ENCODE peak calls at places on chromosomes 11 and 22, in four cellular contexts. One of them, this sample, is unnamed.

GRCh38 chr11:93477684-93478234 is 65.4 kb downstream of the SMCO4 start:
- DNase-seq in K562: no peak
- DNase-seq in GM12878: no peak
- DNase-seq in HepG2: no peak
- DNase-seq in this sample: no peak

GRCh38 chr11:45193695-45194094 is 47.3 kb downstream of the PRDM11 start:
- DNase-seq in K562: no peak
- DNase-seq in GM12878: no peak
- DNase-seq in HepG2: no peak
- DNase-seq in this sample: no peak

GRCh38 chr11:75063732-75064314 is 32.9 kb downstream of the OR2AT4 start:
- DNase-seq in K562: no peak
- DNase-seq in GM12878: no peak
- DNase-seq in HepG2: no peak
- DNase-seq in this sample: no peak

GRCh38 chr11:67732045-67732787 is 57.8 kb upstream of the ALDH3B2 start:
- DNase-seq in K562: peak
- DNase-seq in GM12878: no peak
- DNase-seq in HepG2: no peak
- DNase-seq in this sample: peak

GRCh38 chr22:44842417-44842816 is 90.0 kb downstream of the ARHGAP8 start:
- DNase-seq in K562: no peak
- DNase-seq in GM12878: no peak
- DNase-seq in HepG2: no peak
- DNase-seq in this sample: no peak

GRCh38 chr11:3051435-3052108 is 5.7 kb downstream of the CARS1 start:
- DNase-seq in K562: no peak
- DNase-seq in GM12878: no peak
- DNase-seq in HepG2: no peak
- DNase-seq in this sample: no peak

GRCh38 chr11:45455536-45455935 is 169.4 kb upstream of the SYT13 start:
- DNase-seq in K562: no peak
- DNase-seq in GM12878: no peak
- DNase-seq in HepG2: no peak
- DNase-seq in this sample: no peak

GRCh38 chr11:19679952-19680823 is 32.4 kb upstream of the NAV2 start:
- DNase-seq in K562: no peak
- DNase-seq in GM12878: no peak
- DNase-seq in HepG2: no peak
- DNase-seq in this sample: no peak

GRCh38 chr11:9808943-9809342 is 145.1 kb downstream of the SWAP70 start:
- DNase-seq in K562: no peak
- DNase-seq in GM12878: no peak
- DNase-seq in HepG2: peak
- DNase-seq in this sample: no peak

GRCh38 chr11:57499413-57499982 is 16.0 kb downstream of the SLC43A1 start:
- DNase-seq in K562: peak
- DNase-seq in GM12878: no peak
- DNase-seq in HepG2: peak
- DNase-seq in this sample: peak

GRCh38 chr11:75514596-75514995 is 11.1 kb downstream of the GDPD5 start:
- DNase-seq in K562: no peak
- DNase-seq in GM12878: no peak
- DNase-seq in HepG2: no peak
- DNase-seq in this sample: no peak

GRCh38 chr11:17479284-17480214 is 2.9 kb upstream of the ABCC8 start:
- DNase-seq in K562: peak
- DNase-seq in GM12878: no peak
- DNase-seq in HepG2: no peak
- DNase-seq in this sample: peak

GRCh38 chr11:78773503-78773902 is 198.8 kb upstream of the NARS2 start:
- DNase-seq in K562: no peak
- DNase-seq in GM12878: no peak
- DNase-seq in HepG2: no peak
- DNase-seq in this sample: no peak

GRCh38 chr11:134101292-134101691 is 32.4 kb downstream of the JAM3 start:
- DNase-seq in K562: no peak
- DNase-seq in GM12878: no peak
- DNase-seq in HepG2: no peak
- DNase-seq in this sample: no peak

GRCh38 chr11:8325905-8326304 is 62.2 kb upstream of the LMO1 start:
- DNase-seq in K562: no peak
- DNase-seq in GM12878: no peak
- DNase-seq in HepG2: no peak
- DNase-seq in this sample: no peak

GRCh38 chr11:9688716-9689511 is 25.0 kb downstream of the SWAP70 start:
- DNase-seq in K562: no peak
- DNase-seq in GM12878: peak
- DNase-seq in HepG2: no peak
- DNase-seq in this sample: no peak

GRCh38 chr11:8034604-8035224 is 46.3 kb upstream of the TUB start:
- DNase-seq in K562: no peak
- DNase-seq in GM12878: no peak
- DNase-seq in HepG2: no peak
- DNase-seq in this sample: no peak

GRCh38 chr11:67613960-67614715 is 7.4 kb downstream of the NDUFV1 start:
- DNase-seq in K562: peak
- DNase-seq in GM12878: peak
- DNase-seq in HepG2: no peak
- DNase-seq in this sample: peak

GRCh38 chr11:2249191-2249916 is 21.0 kb downstream of the ASCL2 start:
- DNase-seq in K562: no peak
- DNase-seq in GM12878: no peak
- DNase-seq in HepG2: no peak
- DNase-seq in this sample: no peak

GRCh38 chr11:20544536-20545237 is 54.7 kb upstream of the SLC6A5 start:
- DNase-seq in K562: no peak
- DNase-seq in GM12878: no peak
- DNase-seq in HepG2: no peak
- DNase-seq in this sample: peak

GRCh38 chr11:95138448-95138847 is 48.8 kb downstream of the ENDOD1 start:
- DNase-seq in K562: no peak
- DNase-seq in GM12878: no peak
- DNase-seq in HepG2: no peak
- DNase-seq in this sample: no peak

GRCh38 chr11:32400196-32400595 is 35.1 kb downstream of the WT1 start:
- DNase-seq in K562: no peak
- DNase-seq in GM12878: no peak
- DNase-seq in HepG2: no peak
- DNase-seq in this sample: peak

GRCh38 chr11:65329944-65330403 is 3.7 kb upstream of the DPF2 start:
- DNase-seq in K562: peak
- DNase-seq in GM12878: peak
- DNase-seq in HepG2: peak
- DNase-seq in this sample: peak

GRCh38 chr22:36467946-36468345 is 13.5 kb downstream of the TXN2 start:
- DNase-seq in K562: peak
- DNase-seq in GM12878: no peak
- DNase-seq in HepG2: no peak
- DNase-seq in this sample: no peak

GRCh38 chr11:19846654-19847330 is 134.2 kb downstream of the NAV2 start:
- DNase-seq in K562: no peak
- DNase-seq in GM12878: no peak
- DNase-seq in HepG2: no peak
- DNase-seq in this sample: no peak

GRCh38 chr22:38271927-38272372 is 860 bp downstream of the TMEM184B start:
- DNase-seq in K562: no peak
- DNase-seq in GM12878: no peak
- DNase-seq in HepG2: no peak
- DNase-seq in this sample: peak

GRCh38 chr22:31083377-31083768 is 2.3 kb downstream of the SMTN start:
- DNase-seq in K562: no peak
- DNase-seq in GM12878: no peak
- DNase-seq in HepG2: no peak
- DNase-seq in this sample: no peak

GRCh38 chr11:4578624-4579023 is 2.9 kb upstream of the OR52I2 start:
- DNase-seq in K562: no peak
- DNase-seq in GM12878: no peak
- DNase-seq in HepG2: no peak
- DNase-seq in this sample: no peak

GRCh38 chr22:31852691-31853370 is 91.5 kb upstream of the YWHAH start:
- DNase-seq in K562: no peak
- DNase-seq in GM12878: no peak
- DNase-seq in HepG2: no peak
- DNase-seq in this sample: no peak

GRCh38 chr11:122751298-122752070 is 86.8 kb upstream of the CRTAM start:
- DNase-seq in K562: no peak
- DNase-seq in GM12878: no peak
- DNase-seq in HepG2: no peak
- DNase-seq in this sample: no peak

GRCh38 chr11:23236846-23237550 is 376.7 kb upstream of the CCDC179 start:
- DNase-seq in K562: no peak
- DNase-seq in GM12878: no peak
- DNase-seq in HepG2: no peak
- DNase-seq in this sample: no peak

GRCh38 chr11:76234704-76235232 is 28.5 kb upstream of the WNT11 start:
- DNase-seq in K562: no peak
- DNase-seq in GM12878: no peak
- DNase-seq in HepG2: no peak
- DNase-seq in this sample: no peak

GRCh38 chr22:42636506-42636905 is 3.9 kb downstream of the ATP5MGL start:
- DNase-seq in K562: no peak
- DNase-seq in GM12878: no peak
- DNase-seq in HepG2: no peak
- DNase-seq in this sample: no peak

GRCh38 chr22:48088926-48089536 is 1326.6 kb downstream of the TBC1D22A start:
- DNase-seq in K562: no peak
- DNase-seq in GM12878: no peak
- DNase-seq in HepG2: no peak
- DNase-seq in this sample: no peak

GRCh38 chr22:49090853-49091135 is 736.9 kb downstream of the BRD1 start:
- DNase-seq in K562: no peak
- DNase-seq in GM12878: no peak
- DNase-seq in HepG2: no peak
- DNase-seq in this sample: no peak
- TF ChIP-seq ETV6 in K562: no peak
- TF ChIP-seq ETV6 in GM12878: no peak
- TF ChIP-seq ETV6 in HepG2: no peak
- TF ChIP-seq ETV6 in this sample: no peak

GRCh38 chr11:62689421-62690183 is at the start of gene LRRN4CL:
- DNase-seq in K562: no peak
- DNase-seq in GM12878: no peak
- DNase-seq in HepG2: no peak
- DNase-seq in this sample: no peak
- TF ChIP-seq ETV6 in K562: no peak
- TF ChIP-seq ETV6 in GM12878: no peak
- TF ChIP-seq ETV6 in HepG2: no peak
- TF ChIP-seq ETV6 in this sample: no peak

DNA sequence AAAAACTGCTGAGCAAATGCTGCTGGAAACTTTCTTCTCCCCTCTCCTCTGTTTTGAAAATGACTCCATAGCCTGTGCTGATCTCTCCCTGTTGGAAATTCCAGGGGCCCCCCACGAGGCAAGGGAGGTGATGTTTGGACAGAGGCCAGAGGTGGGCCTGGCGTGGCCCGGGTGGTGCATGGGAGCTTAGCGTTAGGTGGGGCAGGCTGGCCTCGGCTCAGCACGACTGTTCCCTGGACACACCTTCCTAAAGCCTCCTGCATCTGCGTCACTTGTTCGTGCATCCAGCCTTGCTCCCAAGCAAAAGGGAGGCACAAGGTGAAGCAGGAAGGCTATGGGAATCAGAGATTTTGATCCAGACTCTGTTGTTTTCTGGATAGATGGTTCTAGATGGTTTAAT is 135.2 kb downstream of the CEP164 start:
- DNase-seq in K562: no peak
- DNase-seq in GM12878: no peak
- DNase-seq in HepG2: no peak
- DNase-seq in this sample: no peak
- TF ChIP-seq ETV6 in K562: no peak
- TF ChIP-seq ETV6 in GM12878: no peak
- TF ChIP-seq ETV6 in HepG2: no peak
- TF ChIP-seq ETV6 in this sample: no peak

GRCh38 chr11:130816941-130817607 is 99.2 kb downstream of the SNX19 start:
- DNase-seq in K562: no peak
- DNase-seq in GM12878: no peak
- DNase-seq in HepG2: no peak
- DNase-seq in this sample: no peak
- TF ChIP-seq ETV6 in K562: no peak
- TF ChIP-seq ETV6 in GM12878: no peak
- TF ChIP-seq ETV6 in HepG2: no peak
- TF ChIP-seq ETV6 in this sample: no peak

GRCh38 chr11:35786918-35787557 is 124.5 kb downstream of the TRIM44 start:
- DNase-seq in K562: no peak
- DNase-seq in GM12878: no peak
- DNase-seq in HepG2: no peak
- DNase-seq in this sample: peak
- TF ChIP-seq ETV6 in K562: no peak
- TF ChIP-seq ETV6 in GM12878: no peak
- TF ChIP-seq ETV6 in HepG2: no peak
- TF ChIP-seq ETV6 in this sample: no peak

GRCh38 chr11:118894192-118894591 is 10.5 kb downstream of the CXCR5 start:
- DNase-seq in K562: no peak
- DNase-seq in GM12878: no peak
- DNase-seq in HepG2: no peak
- DNase-seq in this sample: no peak

GRCh38 chr11:118896921-118897591 is 13.4 kb downstream of the CXCR5 start:
- DNase-seq in K562: no peak
- DNase-seq in GM12878: no peak
- DNase-seq in HepG2: no peak
- DNase-seq in this sample: no peak

GRCh38 chr11:118893662-118894061 is 10.0 kb downstream of the CXCR5 start:
- DNase-seq in K562: no peak
- DNase-seq in GM12878: no peak
- DNase-seq in HepG2: no peak
- DNase-seq in this sample: no peak

GRCh38 chr11:118896472-118896913 is 12.8 kb downstream of the CXCR5 start:
- DNase-seq in K562: no peak
- DNase-seq in GM12878: no peak
- DNase-seq in HepG2: no peak
- DNase-seq in this sample: no peak

GRCh38 chr11:118895093-118896039 is 11.7 kb downstream of the CXCR5 start:
- DNase-seq in K562: no peak
- DNase-seq in GM12878: peak
- DNase-seq in HepG2: no peak
- DNase-seq in this sample: no peak
- TF ChIP-seq ETV6 in K562: no peak
- TF ChIP-seq ETV6 in GM12878: no peak
- TF ChIP-seq ETV6 in HepG2: no peak
- TF ChIP-seq ETV6 in this sample: no peak

DNA sequence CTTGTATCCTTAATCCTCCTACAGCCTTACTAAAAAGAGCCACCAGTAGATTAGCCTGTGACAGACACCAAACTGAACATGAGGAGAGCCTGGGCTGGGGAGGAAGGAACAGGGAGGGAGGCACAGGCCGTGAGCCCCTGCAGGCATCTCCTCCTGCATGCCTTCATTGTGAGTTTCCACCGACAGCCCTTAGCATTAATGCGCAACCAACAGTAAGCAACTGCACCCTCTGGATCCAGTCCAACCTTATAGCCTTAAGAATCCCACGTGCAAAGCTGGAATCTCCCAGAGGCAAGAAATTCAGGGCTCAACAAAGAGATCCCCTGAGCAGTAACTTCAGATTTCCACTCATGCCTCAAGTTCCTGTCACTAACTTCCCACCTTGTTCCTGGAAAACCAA is 84.6 kb downstream of the ETS1 start:
- DNase-seq in K562: no peak
- DNase-seq in GM12878: no peak
- DNase-seq in HepG2: no peak
- DNase-seq in this sample: no peak
- TF ChIP-seq ETV6 in K562: no peak
- TF ChIP-seq ETV6 in GM12878: no peak
- TF ChIP-seq ETV6 in HepG2: no peak
- TF ChIP-seq ETV6 in this sample: no peak

This sample was measured in WTC11.